ENCODE peak calls at places on chromosome 3, in nine cellular contexts. J, Y, L, W, K, U, R, D and P are unnamed samples.
A peak's percentile ranks its signal among the peaks of the same experiment; 100 is the strongest.

GRCh38 chr3:112514527-112515128 is 15.4 kb upstream of the BTLA start:
- DNase-seq in J (no peak), Y (peak; percentile 96), L (no peak), W (no peak), K (no peak), U (no peak), R (peak; percentile 70), D (peak; percentile 7), P (no peak)

GRCh38 chr3:184186184-184186901 is at the start of gene ABCF3:
- DNase-seq in J (peak; percentile 70), Y (peak; percentile 38), L (no peak), W (peak; percentile 43), K (no peak), U (no peak), R (peak; percentile 49), D (no peak), P (no peak)

GRCh38 chr3:46721009-46721408 is 3.3 kb upstream of the PRSS50 start:
- DNase-seq in J (no peak), Y (no peak), L (no peak), W (no peak), K (no peak), U (peak; percentile 3), R (no peak), D (no peak), P (no peak)

GRCh38 chr3:122754867-122755835 is 38.5 kb downstream of the HSPBAP1 start:
- DNase-seq in J (peak; percentile 68), Y (peak; percentile 61), L (peak; percentile 5), W (no peak), K (no peak), U (peak; percentile 76), R (peak; percentile 80), D (peak; percentile 25), P (no peak)

GRCh38 chr3:61233828-61234227 is 17.4 kb downstream of the FHIT start:
- DNase-seq in J (no peak), Y (no peak), L (peak; percentile 87), W (no peak), K (no peak), U (no peak), R (no peak), D (no peak), P (no peak)

GRCh38 chr3:179452166-179452544 is 885 bp upstream of the GNB4 start:
- DNase-seq in J (peak; percentile 87), Y (no peak), L (no peak), W (no peak), K (no peak), U (no peak), R (peak; percentile 87), D (peak; percentile 80), P (no peak)

GRCh38 chr3:54905230-54905888 is 22.5 kb downstream of the LRTM1 start:
- DNase-seq in J (peak; percentile 10), Y (no peak), L (peak; percentile 35), W (no peak), K (no peak), U (no peak), R (peak; percentile 70), D (no peak), P (no peak)

GRCh38 chr3:143480306-143480852 is 360.8 kb downstream of the CHST2 start:
- DNase-seq in J (peak; percentile 21), Y (no peak), L (peak; percentile 92), W (no peak), K (no peak), U (no peak), R (peak; percentile 58), D (peak; percentile 74), P (no peak)

GRCh38 chr3:41742127-41742526 is 219.8 kb downstream of the ULK4 start:
- DNase-seq in J (no peak), Y (no peak), L (no peak), W (no peak), K (no peak), U (peak; percentile 46), R (no peak), D (no peak), P (no peak)

GRCh38 chr3:27511724-27512422 is 27.7 kb upstream of the SLC4A7 start:
- DNase-seq in J (no peak), Y (no peak), L (no peak), W (no peak), K (no peak), U (no peak), R (no peak), D (no peak), P (no peak)

GRCh38 chr3:46593274-46593862 is 19.0 kb upstream of the FAM240A start:
- DNase-seq in J (no peak), Y (no peak), L (no peak), W (no peak), K (no peak), U (peak; percentile 50), R (no peak), D (no peak), P (no peak)

GRCh38 chr3:150177673-150178378 is 207.1 kb upstream of the PFN2 start:
- DNase-seq in J (peak; percentile 17), Y (no peak), L (peak; percentile 84), W (no peak), K (no peak), U (no peak), R (peak; percentile 76), D (peak; percentile 68), P (no peak)

GRCh38 chr3:35602395-35602936 is 36.9 kb upstream of the ARPP21 start:
- DNase-seq in J (no peak), Y (no peak), L (no peak), W (no peak), K (no peak), U (no peak), R (no peak), D (no peak), P (no peak)

DNA sequence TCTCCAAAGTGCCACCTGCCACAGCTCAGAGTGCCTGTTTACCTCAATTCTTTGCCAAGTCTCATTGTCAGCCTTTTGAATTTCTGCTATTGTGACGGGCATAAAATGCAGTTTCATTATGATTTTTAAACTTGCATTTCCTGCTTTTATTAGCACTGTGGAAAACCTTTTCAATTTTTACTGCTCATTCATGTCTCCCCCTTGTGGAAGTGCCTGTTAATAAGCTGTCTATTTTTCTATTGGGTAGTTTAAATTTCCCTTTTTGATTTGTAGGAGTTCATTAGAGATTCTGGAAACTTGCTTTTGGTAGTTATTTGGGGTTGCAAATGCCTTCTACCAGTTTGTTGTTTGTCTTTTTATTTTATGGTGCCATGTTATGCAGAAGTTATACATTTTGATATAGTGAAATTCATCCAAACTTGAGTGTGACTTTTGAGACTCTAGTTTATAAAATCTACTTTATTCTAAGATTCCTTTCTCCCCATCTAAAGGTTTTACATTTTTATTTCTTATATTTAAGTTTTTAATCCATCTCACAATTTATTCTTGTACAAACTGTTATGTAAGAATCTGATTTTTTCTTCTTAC is 53.9 kb upstream of the FRMD4B start:
- DNase-seq in J (peak; percentile 46), Y (peak; percentile 44), L (no peak), W (no peak), K (no peak), U (no peak), R (peak; percentile 66), D (no peak), P (no peak)
- TF ChIP-seq CTCF in J (peak; percentile 79), Y (peak; percentile 46), L (peak; percentile 68), W (peak; percentile 53), K (peak; percentile 29), U (peak; percentile 81), R (peak; percentile 73), D (peak; percentile 60), P (peak; percentile 17)

GRCh38 chr3:149090907-149091306 is 4.6 kb upstream of the HLTF start:
- DNase-seq in J (no peak), Y (peak; percentile 30), L (no peak), W (no peak), K (no peak), U (no peak), R (no peak), D (no peak), P (no peak)
- TF ChIP-seq CTCF in J (no peak), Y (no peak), L (no peak), W (no peak), K (no peak), U (no peak), R (no peak), D (no peak), P (no peak)

GRCh38 chr3:177574232-177574856 is 377.1 kb upstream of the TBL1XR1 start:
- DNase-seq in J (peak; percentile 96), Y (no peak), L (peak; percentile 34), W (no peak), K (no peak), U (peak; percentile 83), R (peak; percentile 97), D (peak; percentile 90), P (peak; percentile 42)

GRCh38 chr3:177580437-177580836 is 383.2 kb upstream of the TBL1XR1 start:
- DNase-seq in J (no peak), Y (no peak), L (no peak), W (no peak), K (no peak), U (no peak), R (no peak), D (no peak), P (no peak)

GRCh38 chr3:177578488-177578887 is 381.2 kb upstream of the TBL1XR1 start:
- DNase-seq in J (no peak), Y (peak; percentile 41), L (no peak), W (no peak), K (no peak), U (no peak), R (no peak), D (no peak), P (no peak)

GRCh38 chr3:177576754-177577153 is 379.5 kb upstream of the TBL1XR1 start:
- DNase-seq in J (no peak), Y (no peak), L (no peak), W (no peak), K (no peak), U (no peak), R (no peak), D (no peak), P (no peak)

GRCh38 chr3:177579419-177579818 is 382.1 kb upstream of the TBL1XR1 start:
- DNase-seq in J (no peak), Y (no peak), L (no peak), W (no peak), K (no peak), U (no peak), R (no peak), D (no peak), P (no peak)
- TF ChIP-seq CTCF in J (no peak), Y (no peak), L (no peak), W (no peak), K (no peak), U (no peak), R (no peak), D (no peak), P (no peak)

GRCh38 chr3:174229916-174230315 is 629.2 kb upstream of the NAALADL2 start:
- DNase-seq in J (peak; percentile 18), Y (no peak), L (no peak), W (no peak), K (no peak), U (no peak), R (peak; percentile 12), D (peak; percentile 7), P (no peak)

GRCh38 chr3:174232658-174233429 is 626.3 kb upstream of the NAALADL2 start:
- DNase-seq in J (no peak), Y (no peak), L (no peak), W (no peak), K (no peak), U (peak; percentile 70), R (no peak), D (no peak), P (no peak)

DNA sequence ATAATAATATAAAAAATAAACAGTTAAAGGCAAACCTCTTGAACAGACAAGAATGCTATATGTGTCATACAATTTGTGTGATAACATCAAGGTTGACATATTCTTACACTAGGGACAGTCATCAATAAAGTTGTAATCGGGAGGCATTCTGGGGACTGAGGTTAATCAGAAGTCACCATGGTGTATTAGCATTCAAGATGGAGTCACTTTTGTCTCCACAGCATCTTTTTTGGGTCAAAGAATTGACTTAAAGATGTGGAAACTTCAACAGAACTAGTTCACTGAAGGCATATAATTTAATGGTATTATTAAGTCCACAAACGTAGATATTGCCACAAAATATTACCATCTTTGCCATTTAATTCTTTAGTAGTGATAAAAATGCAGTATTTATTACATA is 625.6 kb upstream of the NAALADL2 start:
- DNase-seq in J (no peak), Y (no peak), L (no peak), W (no peak), K (no peak), U (no peak), R (no peak), D (no peak), P (no peak)
- TF ChIP-seq CTCF in J (no peak), Y (no peak), L (no peak), W (no peak), K (no peak), U (no peak), R (no peak), D (no peak), P (no peak)